ENCODE peak calls at places on chromosomes 5 and 9, in seven cellular contexts. Z is A549, P is keratinocyte, W is GM12878, I is hepatocyte, T is SK-N-SH, M is fibroblast of lung. K is an unnamed sample.

GRCh38 chr9:110015759-110016158 is 192.2 kb downstream of the C9orf152 start:
- DNase-seq in T (no peak), W (no peak), P (peak; percentile 75), Z (peak; percentile 56), I (no peak), M (peak; percentile 51), K (peak; percentile 60)

GRCh38 chr5:168471785-168472184 is 14.5 kb upstream of the RARS1 start:
- DNase-seq in I (no peak), T (no peak), Z (no peak), M (peak; percentile 20), P (no peak), W (no peak), K (no peak)

GRCh38 chr5:133371371-133372155 is 240.8 kb downstream of the FSTL4 start:
- DNase-seq in W (no peak), I (no peak), T (no peak), P (no peak), M (no peak), Z (peak; percentile 28), K (peak; percentile 85)

GRCh38 chr9:80707120-80707519 is 982.2 kb downstream of the TLE1 start:
- DNase-seq in W (no peak), Z (no peak), M (peak; percentile 17), I (no peak), T (no peak), P (peak; percentile 62), K (no peak)

GRCh38 chr5:56658972-56659371 is 156.4 kb upstream of the MAP3K1 start:
- DNase-seq in I (no peak), T (no peak), W (no peak), M (no peak), P (no peak), Z (no peak), K (peak; percentile 77)

GRCh38 chr5:20833081-20833627 is 845.2 kb upstream of the CDH18 start:
- DNase-seq in M (no peak), Z (no peak), W (no peak), I (no peak), P (no peak), T (no peak), K (no peak)

GRCh38 chr5:34487202-34487879 is 168.8 kb upstream of the RAI14 start:
- DNase-seq in I (peak; percentile 55), P (no peak), W (no peak), T (no peak), Z (peak; percentile 72), M (peak; percentile 94), K (peak; percentile 53)

GRCh38 chr5:40221796-40222195 is 457.9 kb upstream of the PTGER4 start:
- DNase-seq in P (peak; percentile 32), Z (no peak), T (no peak), I (no peak), W (no peak), M (peak; percentile 47), K (no peak)

GRCh38 chr5:80246995-80247729 is 8.7 kb downstream of the SERINC5 start:
- DNase-seq in W (peak; percentile 44), P (peak; percentile 71), T (peak; percentile 48), M (peak; percentile 85), Z (peak; percentile 70), I (peak; percentile 90), K (peak; percentile 99)

GRCh38 chr5:58887721-58888409 is 305.0 kb downstream of the RAB3C start:
- DNase-seq in Z (no peak), I (no peak), M (peak; percentile 91), W (no peak), T (no peak), P (no peak), K (no peak)

GRCh38 chr5:92372766-92373165 is 989.6 kb upstream of the ARRDC3 start:
- DNase-seq in P (no peak), Z (no peak), I (no peak), W (no peak), T (no peak), M (peak; percentile 22), K (no peak)

GRCh38 chr5:74239268-74239667 is 401.3 kb downstream of the ENC1 start:
- DNase-seq in W (no peak), I (no peak), Z (no peak), P (no peak), T (no peak), M (no peak), K (no peak)

GRCh38 chr9:113737414-113738271 is 138.5 kb upstream of the ZNF618 start:
- DNase-seq in W (no peak), T (peak; percentile 50), P (no peak), Z (peak; percentile 70), M (peak; percentile 69), I (peak; percentile 83), K (no peak)

GRCh38 chr5:78600656-78601452 is 47.7 kb downstream of the LHFPL2 start:
- DNase-seq in W (no peak), M (peak; percentile 47), I (no peak), T (no peak), P (no peak), Z (peak; percentile 79), K (no peak)

GRCh38 chr9:33510264-33511183 is 13.5 kb upstream of the ANKRD18B start:
- DNase-seq in T (peak; percentile 77), Z (peak; percentile 67), W (no peak), M (peak; percentile 77), P (no peak), I (peak; percentile 74), K (peak; percentile 28)

GRCh38 chr5:172059661-172060100 is 53.2 kb upstream of the FBXW11 start:
- DNase-seq in P (no peak), Z (no peak), M (peak; percentile 20), T (peak; percentile 56), W (no peak), I (no peak), K (no peak)

GRCh38 chr5:159050408-159051091 is 49.2 kb downstream of the EBF1 start:
- DNase-seq in I (no peak), W (no peak), T (no peak), Z (no peak), P (no peak), M (peak; percentile 79), K (no peak)

GRCh38 chr5:132456553-132457361 is 33.8 kb downstream of the IRF1 start:
- DNase-seq in W (peak; percentile 73), T (no peak), I (no peak), Z (no peak), M (no peak), P (no peak), K (no peak)

DNA sequence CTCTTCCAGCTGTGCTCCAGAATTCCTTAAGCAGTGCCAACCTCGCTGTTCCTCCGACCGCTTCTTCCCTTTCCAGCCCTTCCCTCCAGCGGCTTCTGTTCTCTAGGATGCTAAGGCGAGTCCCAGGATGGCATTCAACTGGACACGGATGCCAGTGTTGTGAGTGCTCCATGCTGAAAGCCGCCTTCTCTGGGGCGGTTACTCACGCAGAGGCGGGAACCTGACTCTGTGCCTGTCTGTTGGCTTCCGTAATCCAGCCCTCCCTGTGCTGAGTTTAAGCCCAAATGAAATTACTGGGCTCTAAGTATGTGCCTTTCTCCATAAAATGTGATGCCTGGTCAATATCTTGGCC is 20.2 kb downstream of the COL5A1 start:
- DNase-seq in Z (no peak), M (no peak), T (peak; percentile 62), W (no peak), I (peak; percentile 69), P (no peak), K (peak; percentile 53)
- H3K4me1 ChIP-seq in Z (peaks cover 20% of the 10 kb centered on the region), M (peaks cover 38% of the 10 kb centered on the region), T (peaks cover 33% of the 10 kb centered on the region), W (no peaks in the 10 kb centered on the region), I (peaks cover 58% of the 10 kb centered on the region), P (peaks cover 11% of the 10 kb centered on the region), K (no peaks in the 10 kb centered on the region)

GRCh38 chr9:78295177-78295575 is 1.7 kb upstream of the PSAT1 start:
- DNase-seq in M (no peak), P (no peak), I (no peak), T (no peak), Z (no peak), W (no peak), K (no peak)
- H3K4me3 ChIP-seq in M (no peak overlapping the region), P (no peak overlapping the region), I (no peak overlapping the region), T (no peak overlapping the region), Z (no peak overlapping the region), W (no peak overlapping the region), K (no peak overlapping the region)

DNA sequence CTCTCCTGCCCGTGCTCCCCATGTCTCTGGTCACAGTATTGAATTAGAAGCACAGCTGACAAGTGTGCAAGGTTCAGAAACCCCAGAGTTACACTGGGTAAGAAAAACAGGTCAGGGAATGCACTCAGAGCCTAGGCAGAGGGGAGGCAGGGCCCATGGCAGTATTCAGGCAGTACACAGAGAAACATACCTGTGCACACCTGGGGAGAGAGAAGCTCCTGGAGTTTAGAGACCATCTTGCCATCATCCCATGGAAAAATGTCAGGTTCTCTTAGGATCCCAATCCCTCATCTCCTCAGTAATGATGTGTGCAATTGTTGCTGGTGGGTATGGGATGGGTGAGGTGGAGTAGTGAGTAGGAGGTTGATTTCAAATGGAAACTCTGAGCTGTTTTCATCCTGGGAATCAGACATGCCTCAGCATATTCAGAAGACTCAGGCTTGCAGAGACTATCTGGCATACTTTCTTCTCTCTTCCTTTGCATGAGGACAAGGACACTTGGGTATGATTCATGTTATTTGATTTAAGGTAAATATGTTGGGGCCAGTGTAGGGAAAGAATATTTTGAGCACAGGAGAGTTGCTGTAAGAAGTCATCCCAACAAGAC is 228.5 kb downstream of the ESM1 start:
- DNase-seq in T (no peak), M (no peak), W (no peak), P (peak; percentile 49), I (no peak), Z (no peak), K (no peak)
- H3K4me2 ChIP-seq in T (no peak overlapping the region), M (no peak overlapping the region), W (no peak overlapping the region), P (peak overlapping the region; percentile 34), I (no peak overlapping the region), Z (no peak overlapping the region), K (no peak overlapping the region)

GRCh38 chr9:98248737-98249474 is 6.5 kb downstream of the TBC1D2 start:
- DNase-seq in Z (peak; percentile 77), W (no peak), I (peak; percentile 82), P (no peak), M (peak; percentile 95), T (no peak), K (peak; percentile 78)

GRCh38 chr9:98249774-98250173 is 5.7 kb downstream of the TBC1D2 start:
- DNase-seq in W (no peak), Z (no peak), P (no peak), T (no peak), M (no peak), I (no peak), K (peak; percentile 53)

GRCh38 chr9:98251554-98251953 is 3.9 kb downstream of the TBC1D2 start:
- DNase-seq in W (no peak), Z (peak; percentile 69), M (peak; percentile 64), T (no peak), P (peak; percentile 77), I (no peak), K (peak; percentile 72)

GRCh38 chr9:98253563-98253962 is 1.9 kb downstream of the TBC1D2 start:
- DNase-seq in W (no peak), M (no peak), P (no peak), T (no peak), Z (no peak), I (no peak), K (peak; percentile 42)

DNA sequence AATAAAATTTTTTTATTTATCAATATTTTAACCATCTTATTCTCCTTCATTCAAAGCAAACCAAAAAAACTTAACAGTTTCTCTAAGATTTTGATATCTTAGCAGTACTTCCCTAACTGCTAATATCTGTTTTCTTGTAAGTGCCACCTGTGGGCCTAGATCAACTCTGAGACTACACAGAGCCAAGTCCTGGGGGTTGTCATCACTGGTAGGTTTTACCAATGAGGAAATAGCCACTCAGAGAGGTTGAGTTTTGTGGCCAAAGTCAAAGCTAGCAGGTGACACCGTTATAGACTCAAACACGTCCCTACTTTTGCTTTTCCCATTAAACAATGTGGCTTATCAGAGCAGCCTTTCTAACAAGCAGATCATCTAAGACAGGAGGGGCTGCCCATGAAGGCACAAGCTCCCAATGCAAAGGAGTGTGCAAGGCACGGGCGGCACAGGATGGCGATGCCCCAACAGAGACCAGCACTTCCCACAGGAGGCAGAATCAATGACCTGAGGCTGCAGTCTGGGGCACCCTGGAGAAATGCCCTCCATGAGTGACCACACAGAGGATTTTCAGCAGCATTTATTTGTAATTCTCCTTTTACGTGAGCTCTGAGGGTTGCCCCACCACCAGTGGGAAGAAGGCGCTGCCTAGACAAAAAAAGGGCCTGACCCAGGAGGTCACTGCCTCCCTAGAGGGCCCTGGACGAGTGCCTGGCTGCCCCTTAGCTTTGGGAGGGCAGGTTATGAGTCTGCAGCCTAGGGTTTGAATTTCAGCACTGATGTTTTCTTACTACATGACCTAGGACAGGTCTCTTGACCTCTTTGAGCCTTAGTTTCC is 7.4 kb downstream of the TBC1D2 start:
- DNase-seq in M (no peak), T (no peak), Z (no peak), W (no peak), P (no peak), I (no peak), K (no peak)
- H3K4me1 ChIP-seq in M (peaks cover 20% of the 10 kb centered on the region), T (peaks cover 11% of the 10 kb centered on the region), Z (peaks cover 74% of the 10 kb centered on the region), W (no peaks in the 10 kb centered on the region), P (peaks cover 71% of the 10 kb centered on the region), I (peaks cover 28% of the 10 kb centered on the region), K (peaks cover 97% of the 10 kb centered on the region)